ENCODE peak calls at places on chromosomes 1 and 21, in four cellular contexts. H is SK-N-SH, W is HepG2, K is K562. T is an unnamed sample.
A peak's percentile ranks its signal among the peaks of the same experiment; 100 is the strongest.

GRCh38 chr1:88800382-88801051 is 90.8 kb downstream of the GTF2B start:
- DNase-seq in H (peak; percentile 36), W (peak; percentile 33), K (peak; percentile 53), T (no peak)

GRCh38 chr1:117821782-117822447 is 107.5 kb downstream of the GDAP2 start:
- DNase-seq in H (no peak), W (peak; percentile 87), K (no peak), T (no peak)

GRCh38 chr1:154614887-154615286 is 6.9 kb upstream of the ADAR start:
- DNase-seq in H (no peak), W (no peak), K (no peak), T (peak; percentile 24)

GRCh38 chr1:1157914-1158710 is 15.6 kb upstream of the TTLL10 start:
- DNase-seq in H (no peak), W (peak; percentile 66), K (peak; percentile 83), T (no peak)

GRCh38 chr1:63903947-63904346 is 130.1 kb downstream of the ROR1 start:
- DNase-seq in H (no peak), W (no peak), K (no peak), T (no peak)

GRCh38 chr1:52567943-52568342 is 15.1 kb upstream of the TUT4 start:
- DNase-seq in H (no peak), W (no peak), K (peak; percentile 23), T (no peak)

GRCh38 chr1:197618065-197618464 is 157.2 kb downstream of the DENND1B start:
- DNase-seq in H (no peak), W (peak; percentile 6), K (no peak), T (no peak)

GRCh38 chr1:13760340-13760739 is 60.4 kb downstream of the PRDM2 start:
- DNase-seq in H (no peak), W (no peak), K (no peak), T (no peak)

GRCh38 chr1:190303501-190303900 is 174.2 kb downstream of the BRINP3 start:
- DNase-seq in H (no peak), W (no peak), K (no peak), T (no peak)

GRCh38 chr1:214332950-214333798 is 52.2 kb downstream of the SMYD2 start:
- DNase-seq in H (peak; percentile 72), W (peak; percentile 23), K (peak; percentile 66), T (peak; percentile 65)

GRCh38 chr1:199157494-199157893 is 518.7 kb downstream of the PTPRC start:
- DNase-seq in H (no peak), W (no peak), K (no peak), T (no peak)

GRCh38 chr1:45557422-45557944 is 6.9 kb downstream of the AKR1A1 start:
- DNase-seq in H (no peak), W (no peak), K (no peak), T (no peak)

GRCh38 chr1:235917267-235917811 is 50.6 kb upstream of the LYST start:
- DNase-seq in H (peak; percentile 66), W (no peak), K (no peak), T (no peak)

GRCh38 chr1:199226163-199226562 is 587.3 kb downstream of the PTPRC start:
- DNase-seq in H (no peak), W (no peak), K (no peak), T (no peak)

GRCh38 chr21:37915516-37915915 is 741 bp downstream of the KCNJ6 start:
- DNase-seq in H (peak; percentile 72), W (no peak), K (no peak), T (peak; percentile 43)

GRCh38 chr1:99950486-99950885 is 19.3 kb upstream of the SLC35A3 start:
- DNase-seq in H (no peak), W (no peak), K (no peak), T (no peak)
- TF ChIP-seq USF2 in H (no peak), W (no peak), K (no peak), T (no peak)

GRCh38 chr1:10074059-10074854 is 41.5 kb downstream of the UBE4B start:
- DNase-seq in H (no peak), W (no peak), K (no peak), T (no peak)
- TF ChIP-seq FOXJ3 in H (no peak), W (no peak), K (no peak), T (no peak)

GRCh38 chr1:219567341-219567947 is 45.5 kb downstream of the ZC3H11B start:
- DNase-seq in H (peak; percentile 26), W (peak; percentile 20), K (no peak), T (no peak)
- TF ChIP-seq USF2 in H (no peak), W (no peak), K (no peak), T (no peak)

DNA sequence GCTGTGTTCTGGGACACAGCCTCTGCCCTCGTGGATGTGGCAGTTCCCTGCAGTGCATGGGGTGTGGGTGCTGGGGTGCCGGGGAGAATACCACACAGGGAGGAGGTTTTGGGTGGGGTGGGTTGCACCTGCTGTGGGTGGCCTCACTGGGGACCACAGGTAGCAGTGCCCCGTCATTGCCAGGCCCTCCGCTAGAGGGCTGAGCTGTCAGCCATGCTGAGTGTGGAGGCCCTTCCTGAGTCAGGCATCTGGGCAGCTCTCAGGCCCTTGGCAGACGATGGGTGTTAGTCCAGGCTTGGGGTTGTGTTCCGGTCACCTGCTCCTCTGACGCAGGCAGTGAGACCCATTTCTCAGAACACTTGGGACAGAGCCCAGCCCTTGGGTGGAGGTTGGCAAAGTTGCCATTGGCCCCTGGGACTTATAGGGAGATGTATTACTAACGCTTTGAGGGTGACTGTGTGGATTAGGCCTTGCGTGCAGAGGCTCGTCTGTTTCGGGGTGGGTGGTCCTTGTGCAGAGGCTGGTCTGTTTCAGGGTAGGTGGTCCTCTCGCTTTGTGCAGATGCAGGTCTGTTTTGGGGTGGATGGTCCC is 23.9 kb downstream of the PCNT start:
- DNase-seq in H (no peak), W (no peak), K (no peak), T (peak; percentile 39)
- TF ChIP-seq FOXJ3 in H (no peak), W (no peak), K (no peak), T (no peak)

GRCh38 chr1:2496746-2497145 is 20.7 kb downstream of the PLCH2 start:
- DNase-seq in H (no peak), W (no peak), K (no peak), T (no peak)
- TF ChIP-seq USF2 in H (no peak), W (no peak), K (no peak), T (no peak)

T was measured in WTC11.